ENCODE peak calls at places on chromosomes 5 and 9, in six cellular contexts. One of them, this sample, is unnamed.
A peak's percentile ranks its signal among the peaks of the same experiment; 100 is the strongest.

GRCh38 chr9:109910616-109911568 is 130.9 kb downstream of the PALM2AKAP2 start:
- DNase-seq in breast epithelium: no peak
- DNase-seq in A673: no peak
- DNase-seq in HepG2: no peak
- DNase-seq in right lobe of liver: no peak
- DNase-seq in suprapubic skin: no peak
- DNase-seq in this sample: peak; percentile 33

GRCh38 chr5:149962040-149962439 is 1.5 kb downstream of the SLC26A2 start:
- DNase-seq in suprapubic skin: no peak
- DNase-seq in HepG2: peak; percentile 39
- DNase-seq in right lobe of liver: no peak
- DNase-seq in A673: peak; percentile 78
- DNase-seq in breast epithelium: no peak
- DNase-seq in this sample: no peak

GRCh38 chr5:140596364-140596763 is 31.7 kb downstream of the SLC35A4 start:
- DNase-seq in HepG2: no peak
- DNase-seq in right lobe of liver: peak; percentile 87
- DNase-seq in breast epithelium: no peak
- DNase-seq in A673: no peak
- DNase-seq in suprapubic skin: no peak
- DNase-seq in this sample: peak; percentile 84

GRCh38 chr9:69134412-69134811 is 39.7 kb upstream of the TJP2 start:
- DNase-seq in right lobe of liver: no peak
- DNase-seq in A673: no peak
- DNase-seq in suprapubic skin: no peak
- DNase-seq in breast epithelium: peak; percentile 11
- DNase-seq in HepG2: no peak
- DNase-seq in this sample: no peak

GRCh38 chr5:170121321-170121720 is 15.6 kb downstream of the FOXI1 start:
- DNase-seq in HepG2: no peak
- DNase-seq in right lobe of liver: no peak
- DNase-seq in breast epithelium: no peak
- DNase-seq in A673: no peak
- DNase-seq in suprapubic skin: no peak
- DNase-seq in this sample: no peak

GRCh38 chr9:26524225-26524624 is 368.4 kb downstream of the CAAP1 start:
- DNase-seq in right lobe of liver: no peak
- DNase-seq in HepG2: no peak
- DNase-seq in breast epithelium: no peak
- DNase-seq in suprapubic skin: no peak
- DNase-seq in A673: no peak
- DNase-seq in this sample: peak; percentile 66

GRCh38 chr9:12930906-12931305 is 156.1 kb downstream of the LURAP1L start:
- DNase-seq in A673: peak; percentile 67
- DNase-seq in HepG2: no peak
- DNase-seq in breast epithelium: no peak
- DNase-seq in right lobe of liver: no peak
- DNase-seq in suprapubic skin: no peak
- DNase-seq in this sample: no peak

GRCh38 chr5:164345173-164345572 is 839.8 kb downstream of the MAT2B start:
- DNase-seq in HepG2: no peak
- DNase-seq in A673: peak; percentile 28
- DNase-seq in suprapubic skin: no peak
- DNase-seq in breast epithelium: no peak
- DNase-seq in right lobe of liver: no peak
- DNase-seq in this sample: no peak

GRCh38 chr5:163564321-163564924 is 59.0 kb downstream of the MAT2B start:
- DNase-seq in suprapubic skin: no peak
- DNase-seq in HepG2: peak; percentile 50
- DNase-seq in breast epithelium: peak; percentile 38
- DNase-seq in A673: peak; percentile 63
- DNase-seq in right lobe of liver: peak; percentile 50
- DNase-seq in this sample: peak; percentile 49

GRCh38 chr5:38305148-38305547 is 46.8 kb downstream of the EGFLAM start:
- DNase-seq in A673: no peak
- DNase-seq in breast epithelium: no peak
- DNase-seq in right lobe of liver: no peak
- DNase-seq in suprapubic skin: no peak
- DNase-seq in HepG2: no peak
- DNase-seq in this sample: no peak

GRCh38 chr5:149765932-149766331 is 35.8 kb downstream of the PPARGC1B start:
- DNase-seq in A673: no peak
- DNase-seq in breast epithelium: no peak
- DNase-seq in right lobe of liver: no peak
- DNase-seq in HepG2: no peak
- DNase-seq in suprapubic skin: no peak
- DNase-seq in this sample: no peak

GRCh38 chr9:137130176-137130755 is 8.7 kb upstream of the GRIN1 start:
- DNase-seq in A673: no peak
- DNase-seq in HepG2: no peak
- DNase-seq in breast epithelium: no peak
- DNase-seq in suprapubic skin: no peak
- DNase-seq in right lobe of liver: no peak
- DNase-seq in this sample: no peak

GRCh38 chr5:168893231-168893630 is 314.1 kb upstream of the PANK3 start:
- DNase-seq in suprapubic skin: no peak
- DNase-seq in breast epithelium: no peak
- DNase-seq in right lobe of liver: no peak
- DNase-seq in HepG2: no peak
- DNase-seq in A673: no peak
- DNase-seq in this sample: no peak

GRCh38 chr5:10106806-10107205 is 142.9 kb downstream of the ATPSCKMT start:
- DNase-seq in breast epithelium: no peak
- DNase-seq in A673: no peak
- DNase-seq in HepG2: no peak
- DNase-seq in suprapubic skin: no peak
- DNase-seq in right lobe of liver: no peak
- DNase-seq in this sample: no peak

GRCh38 chr5:73447234-73448071 is 1.1 kb downstream of the FOXD1 start:
- DNase-seq in HepG2: no peak
- DNase-seq in right lobe of liver: no peak
- DNase-seq in breast epithelium: no peak
- DNase-seq in A673: peak; percentile 61
- DNase-seq in suprapubic skin: no peak
- DNase-seq in this sample: peak; percentile 17

GRCh38 chr9:115043632-115044031 is 74.3 kb downstream of the TNC start:
- DNase-seq in breast epithelium: no peak
- DNase-seq in suprapubic skin: no peak
- DNase-seq in right lobe of liver: no peak
- DNase-seq in A673: no peak
- DNase-seq in HepG2: no peak
- DNase-seq in this sample: no peak

GRCh38 chr5:67255881-67256280 is 59.3 kb upstream of the CD180 start:
- DNase-seq in HepG2: no peak
- DNase-seq in A673: no peak
- DNase-seq in right lobe of liver: no peak
- DNase-seq in suprapubic skin: no peak
- DNase-seq in breast epithelium: no peak
- DNase-seq in this sample: no peak

GRCh38 chr5:158514961-158515359 is 584.8 kb downstream of the EBF1 start:
- DNase-seq in right lobe of liver: no peak
- DNase-seq in suprapubic skin: no peak
- DNase-seq in breast epithelium: no peak
- DNase-seq in A673: no peak
- DNase-seq in HepG2: no peak
- DNase-seq in this sample: no peak

GRCh38 chr5:88145603-88146467 is 122.8 kb downstream of the TMEM161B start:
- DNase-seq in suprapubic skin: no peak
- DNase-seq in right lobe of liver: no peak
- DNase-seq in A673: no peak
- DNase-seq in breast epithelium: no peak
- DNase-seq in HepG2: peak; percentile 14
- DNase-seq in this sample: no peak

GRCh38 chr5:124867064-124867707 is 120.7 kb upstream of the ZNF608 start:
- DNase-seq in right lobe of liver: no peak
- DNase-seq in breast epithelium: no peak
- DNase-seq in suprapubic skin: no peak
- DNase-seq in A673: no peak
- DNase-seq in HepG2: no peak
- DNase-seq in this sample: peak; percentile 23

GRCh38 chr5:88647901-88648300 is 235.1 kb downstream of the MEF2C start:
- DNase-seq in A673: no peak
- DNase-seq in suprapubic skin: no peak
- DNase-seq in right lobe of liver: no peak
- DNase-seq in breast epithelium: no peak
- DNase-seq in HepG2: no peak
- DNase-seq in this sample: no peak

GRCh38 chr5:91223886-91224285 is 159.2 kb downstream of the ARRDC3 start:
- DNase-seq in A673: no peak
- DNase-seq in HepG2: no peak
- DNase-seq in suprapubic skin: no peak
- DNase-seq in right lobe of liver: no peak
- DNase-seq in breast epithelium: no peak
- DNase-seq in this sample: no peak

GRCh38 chr5:157026789-157027424 is 32.0 kb downstream of the HAVCR1 start:
- DNase-seq in A673: no peak
- DNase-seq in HepG2: no peak
- DNase-seq in suprapubic skin: no peak
- DNase-seq in right lobe of liver: no peak
- DNase-seq in breast epithelium: no peak
- DNase-seq in this sample: no peak

GRCh38 chr9:115986508-115986907 is 167.1 kb upstream of the PAPPA start:
- DNase-seq in right lobe of liver: no peak
- DNase-seq in HepG2: no peak
- DNase-seq in A673: no peak
- DNase-seq in suprapubic skin: no peak
- DNase-seq in breast epithelium: no peak
- DNase-seq in this sample: no peak

GRCh38 chr9:91346644-91347043 is 15.1 kb downstream of the AUH start:
- DNase-seq in right lobe of liver: no peak
- DNase-seq in HepG2: no peak
- DNase-seq in suprapubic skin: no peak
- DNase-seq in A673: no peak
- DNase-seq in breast epithelium: no peak
- DNase-seq in this sample: no peak

GRCh38 chr5:141186897-141187512 is at the start of gene PCDHB9:
- DNase-seq in HepG2: peak; percentile 17
- DNase-seq in right lobe of liver: no peak
- DNase-seq in suprapubic skin: no peak
- DNase-seq in breast epithelium: no peak
- DNase-seq in A673: peak; percentile 79
- DNase-seq in this sample: no peak

GRCh38 chr5:113806250-113806649 is 292.8 kb downstream of the YTHDC2 start:
- DNase-seq in breast epithelium: no peak
- DNase-seq in A673: peak; percentile 22
- DNase-seq in HepG2: no peak
- DNase-seq in right lobe of liver: no peak
- DNase-seq in suprapubic skin: no peak
- DNase-seq in this sample: no peak

GRCh38 chr5:13625616-13626198 is 318.8 kb downstream of the DNAH5 start:
- DNase-seq in breast epithelium: no peak
- DNase-seq in right lobe of liver: peak; percentile 69
- DNase-seq in HepG2: no peak
- DNase-seq in suprapubic skin: no peak
- DNase-seq in A673: no peak
- DNase-seq in this sample: no peak

GRCh38 chr5:144166696-144167095 is 3.8 kb downstream of the YIPF5 start:
- DNase-seq in HepG2: no peak
- DNase-seq in breast epithelium: no peak
- DNase-seq in right lobe of liver: no peak
- DNase-seq in A673: no peak
- DNase-seq in suprapubic skin: no peak
- DNase-seq in this sample: no peak

GRCh38 chr5:169549453-169549852 is 34.1 kb upstream of the SPDL1 start:
- DNase-seq in suprapubic skin: no peak
- DNase-seq in A673: no peak
- DNase-seq in breast epithelium: no peak
- DNase-seq in right lobe of liver: no peak
- DNase-seq in HepG2: no peak
- DNase-seq in this sample: no peak

GRCh38 chr5:110343616-110344015 is 382.9 kb downstream of the TMEM232 start:
- DNase-seq in HepG2: no peak
- DNase-seq in A673: no peak
- DNase-seq in right lobe of liver: no peak
- DNase-seq in breast epithelium: no peak
- DNase-seq in suprapubic skin: no peak
- DNase-seq in this sample: no peak
- TF ChIP-seq CTCF in HepG2: no peak
- TF ChIP-seq CTCF in A673: no peak
- TF ChIP-seq CTCF in right lobe of liver: no peak
- TF ChIP-seq CTCF in breast epithelium: no peak
- TF ChIP-seq CTCF in suprapubic skin: no peak
- TF ChIP-seq CTCF in this sample: no peak

GRCh38 chr9:97864396-97864795 is 11.4 kb downstream of the FOXE1 start:
- DNase-seq in HepG2: no peak
- DNase-seq in A673: no peak
- DNase-seq in breast epithelium: no peak
- DNase-seq in suprapubic skin: no peak
- DNase-seq in right lobe of liver: no peak
- DNase-seq in this sample: no peak
- H3K27me3 ChIP-seq in HepG2: peaks cover 15% of the 10 kb centered on the region
- H3K27me3 ChIP-seq in A673: peaks cover 57% of the 10 kb centered on the region
- H3K27me3 ChIP-seq in breast epithelium: peaks cover 23% of the 10 kb centered on the region
- H3K27me3 ChIP-seq in suprapubic skin: peaks cover 38% of the 10 kb centered on the region
- H3K27me3 ChIP-seq in right lobe of liver: no peaks in the 10 kb centered on the region
- H3K27me3 ChIP-seq in this sample: peaks cover 5% of the 10 kb centered on the region

DNA sequence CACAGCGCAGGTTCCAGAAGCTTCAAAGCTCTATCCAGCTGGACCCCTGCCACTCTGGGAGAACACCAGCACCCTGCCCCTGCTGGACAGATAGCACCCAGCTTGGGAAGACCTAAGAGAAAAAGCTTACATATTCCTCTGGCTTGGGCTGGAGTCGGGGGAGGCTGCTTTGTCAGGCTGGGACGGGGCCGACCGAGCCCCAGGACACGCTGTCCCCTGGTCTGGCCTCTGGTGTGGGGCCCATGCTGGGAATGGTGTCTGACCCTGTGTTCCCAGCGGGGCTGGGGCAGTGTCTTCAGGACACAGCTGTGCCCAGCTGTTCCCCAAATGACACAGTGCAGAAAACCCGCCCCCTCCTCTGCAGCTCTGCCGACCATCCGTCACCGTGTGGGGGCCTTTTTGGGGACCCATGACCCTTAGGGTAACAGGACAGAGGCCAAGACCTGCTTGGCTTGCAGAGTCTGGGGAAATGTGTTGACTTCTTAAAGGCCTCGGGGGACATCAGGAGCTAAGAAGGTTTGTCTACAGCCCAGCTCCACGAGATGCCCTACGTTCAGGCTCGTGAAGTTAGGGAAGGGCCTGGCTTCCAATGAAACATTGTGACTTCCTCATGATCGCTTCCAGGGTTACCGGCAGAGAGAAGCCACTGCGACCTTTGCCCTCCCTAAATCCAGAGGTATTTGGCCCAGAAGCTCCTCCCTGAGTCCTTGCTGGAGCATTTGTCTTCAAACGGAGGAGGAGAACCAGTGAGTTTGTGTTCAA is 20.4 kb upstream of the SLC2A6 start:
- DNase-seq in breast epithelium: no peak
- DNase-seq in HepG2: peak; percentile 31
- DNase-seq in A673: no peak
- DNase-seq in suprapubic skin: no peak
- DNase-seq in right lobe of liver: no peak
- DNase-seq in this sample: no peak
- TF ChIP-seq CTCF in breast epithelium: no peak
- TF ChIP-seq CTCF in HepG2: no peak
- TF ChIP-seq CTCF in A673: no peak
- TF ChIP-seq CTCF in suprapubic skin: no peak
- TF ChIP-seq CTCF in right lobe of liver: peak; percentile 15
- TF ChIP-seq CTCF in this sample: no peak

GRCh38 chr9:77010527-77010926 is 8.9 kb upstream of the FOXB2 start:
- DNase-seq in suprapubic skin: no peak
- DNase-seq in A673: no peak
- DNase-seq in HepG2: no peak
- DNase-seq in breast epithelium: no peak
- DNase-seq in right lobe of liver: no peak
- DNase-seq in this sample: no peak
- H3K27me3 ChIP-seq in suprapubic skin: peaks cover 76% of the 10 kb centered on the region
- H3K27me3 ChIP-seq in A673: peaks cover 72% of the 10 kb centered on the region
- H3K27me3 ChIP-seq in HepG2: peaks cover 37% of the 10 kb centered on the region
- H3K27me3 ChIP-seq in breast epithelium: peaks cover 55% of the 10 kb centered on the region
- H3K27me3 ChIP-seq in right lobe of liver: peaks cover 41% of the 10 kb centered on the region
- H3K27me3 ChIP-seq in this sample: peaks cover 72% of the 10 kb centered on the region